ENCODE peak calls at places on chromosomes 11 and 22, in six cellular contexts. Y is AG10803; N is PC-9; Z is iPS DF 6.9; I is CD4-positive, CD25-positive, alpha-beta regulatory T cell; A is brain microvascular endothelial cell. U is an unnamed sample.

GRCh38 chr11:120129570-120129969 is 8.3 kb downstream of the TRIM29 start:
- DNase-seq in Y (no peak), N (no peak), Z (no peak), I (no peak), A (no peak), U (no peak)

GRCh38 chr11:45930031-45930794 is 7.8 kb downstream of the LARGE2 start:
- DNase-seq in Y (no peak), N (peak), Z (no peak), I (peak), A (no peak), U (no peak)

GRCh38 chr11:87398913-87399312 is 361.2 kb downstream of the TMEM135 start:
- DNase-seq in Y (peak), N (no peak), Z (no peak), I (no peak), A (no peak), U (no peak)

GRCh38 chr11:120828847-120829246 is 195.1 kb upstream of the TBCEL start:
- DNase-seq in Y (no peak), N (no peak), Z (no peak), I (no peak), A (no peak), U (no peak)

GRCh38 chr11:119671561-119672015 is 57.4 kb downstream of the NECTIN1 start:
- DNase-seq in Y (peak), N (no peak), Z (no peak), I (no peak), A (peak), U (no peak)

GRCh38 chr11:66142370-66143263 is 72.5 kb downstream of the PACS1 start:
- DNase-seq in Y (peak), N (peak), Z (no peak), I (no peak), A (peak), U (peak)

GRCh38 chr22:30989473-30989872 is 20.4 kb downstream of the TUG1 start:
- DNase-seq in Y (no peak), N (no peak), Z (no peak), I (no peak), A (no peak), U (no peak)

GRCh38 chr22:47372596-47373385 is 610.3 kb downstream of the TBC1D22A start:
- DNase-seq in Y (no peak), N (no peak), Z (no peak), I (no peak), A (no peak), U (no peak)

GRCh38 chr22:49142891-49143290 is 684.8 kb downstream of the BRD1 start:
- DNase-seq in Y (no peak), N (no peak), Z (no peak), I (no peak), A (no peak), U (no peak)

GRCh38 chr22:33909075-33909458 is 11.2 kb downstream of the LARGE1 start:
- DNase-seq in Y (peak), N (no peak), Z (no peak), I (no peak), A (peak), U (no peak)

GRCh38 chr22:40238425-40239344 is 61.0 kb downstream of the TNRC6B start:
- DNase-seq in Y (peak), N (peak), Z (no peak), I (no peak), A (peak), U (peak)

GRCh38 chr11:67409781-67410368 is 5.6 kb upstream of the CARNS1 start:
- DNase-seq in Y (no peak), N (no peak), Z (no peak), I (no peak), A (no peak), U (no peak)

GRCh38 chr11:119721129-119722120 is 7.6 kb downstream of the NECTIN1 start:
- DNase-seq in Y (peak), N (peak), Z (no peak), I (no peak), A (no peak), U (peak)

GRCh38 chr11:46889689-46890475 is 28.5 kb downstream of the LRP4 start:
- DNase-seq in Y (peak), N (peak), Z (peak), I (peak), A (peak), U (peak)

GRCh38 chr22:39839917-39840510 is 53.5 kb downstream of the ENTHD1 start:
- DNase-seq in Y (no peak), N (no peak), Z (no peak), I (peak), A (no peak), U (no peak)

GRCh38 chr11:108592591-108593213 is 866 bp downstream of the EXPH5 start:
- DNase-seq in Y (no peak), N (peak), Z (no peak), I (peak), A (no peak), U (no peak)

GRCh38 chr22:44180706-44181032 is at the start of gene PARVG:
- DNase-seq in Y (no peak), N (no peak), Z (peak), I (peak), A (no peak), U (no peak)
- H3K4me3 ChIP-seq in Y (no peak), N (no peak), Z (no peak), I (peak), A (no peak), U (no peak)

GRCh38 chr11:64810891-64811272 is 531 bp upstream of the MEN1 start:
- DNase-seq in Y (no peak), N (no peak), Z (no peak), I (peak), A (peak), U (no peak)
- H3K4me3 ChIP-seq in Y (peak), N (peak), Z (peak), I (peak), A (peak), U (peak)

DNA sequence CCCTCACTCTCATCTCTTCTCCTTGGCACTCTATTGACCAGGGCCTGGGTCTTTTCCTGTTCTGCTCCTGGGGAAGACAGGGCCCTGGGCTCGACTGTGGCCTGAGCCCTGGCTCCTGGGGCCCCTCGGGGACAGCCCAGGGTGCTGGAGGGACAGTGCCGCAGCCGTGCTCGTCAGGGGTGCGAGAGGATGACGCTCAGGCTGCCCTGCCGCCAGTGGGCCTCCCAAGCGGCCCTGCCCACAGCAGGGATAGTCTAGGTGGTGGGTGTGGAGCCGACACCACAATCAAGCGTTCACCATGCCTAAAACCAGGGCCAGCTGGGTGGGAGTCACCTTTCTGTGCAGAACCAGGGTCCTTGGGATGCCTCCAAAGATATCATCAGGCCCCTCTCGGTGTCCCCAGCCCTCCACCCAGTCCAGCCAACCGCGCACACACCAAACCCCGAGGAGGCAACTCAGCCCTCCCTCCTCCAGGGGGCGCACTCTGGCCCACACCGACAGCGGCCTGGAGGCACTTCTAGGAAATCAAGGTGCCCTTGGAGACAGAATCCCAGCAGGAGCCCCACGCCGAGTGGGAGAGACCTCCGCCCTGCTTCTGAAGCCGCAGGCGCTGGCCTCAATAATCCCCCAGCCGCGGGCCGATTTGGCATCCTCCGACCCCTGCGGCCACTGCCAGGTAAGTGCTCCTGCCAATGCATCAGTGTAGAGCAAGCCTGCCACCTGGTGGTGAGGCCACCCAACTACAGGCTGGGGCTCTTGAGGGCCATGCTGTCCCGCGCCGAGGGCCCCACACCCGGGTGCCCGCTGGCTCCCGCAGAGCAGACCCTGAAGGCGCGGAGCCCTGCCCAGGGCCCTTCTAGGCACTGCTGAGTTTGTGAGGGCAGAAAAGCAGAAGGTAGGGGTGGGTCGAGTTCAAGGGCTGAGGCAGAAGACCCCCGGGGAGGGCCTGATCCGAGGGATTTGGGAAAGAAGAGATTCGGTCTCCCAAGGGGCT is 496.4 kb downstream of the BUD13 start:
- DNase-seq in Y (peak), N (peak), Z (peak), I (peak), A (peak), U (peak)
- H3K4me3 ChIP-seq in Y (no peak), N (no peak), Z (peak), I (no peak), A (no peak), U (peak)

GRCh38 chr11:57791321-57792059 is 29.9 kb downstream of the CTNND1 start:
- DNase-seq in Y (no peak), N (no peak), Z (no peak), I (no peak), A (no peak), U (no peak)

GRCh38 chr11:57792870-57793269 is 31.3 kb downstream of the CTNND1 start:
- DNase-seq in Y (no peak), N (no peak), Z (no peak), I (peak), A (no peak), U (peak)

GRCh38 chr11:57798905-57799559 is 37.4 kb downstream of the CTNND1 start:
- DNase-seq in Y (peak), N (peak), Z (no peak), I (no peak), A (no peak), U (no peak)

GRCh38 chr11:57792060-57792541 is 30.5 kb downstream of the CTNND1 start:
- DNase-seq in Y (peak), N (no peak), Z (no peak), I (peak), A (peak), U (no peak)

GRCh38 chr11:57793711-57794110 is 32.1 kb downstream of the CTNND1 start:
- DNase-seq in Y (no peak), N (no peak), Z (no peak), I (peak), A (no peak), U (no peak)
- H3K4me3 ChIP-seq in Y (no peak), N (no peak), Z (no peak), I (peak), A (no peak), U (no peak)

GRCh38 chr11:34425360-34425759 is 13.4 kb upstream of the CAT start:
- DNase-seq in Y (no peak), N (no peak), Z (no peak), I (no peak), A (no peak), U (no peak)

GRCh38 chr11:34425863-34426262 is 12.9 kb upstream of the CAT start:
- DNase-seq in Y (peak), N (no peak), Z (no peak), I (no peak), A (no peak), U (no peak)

GRCh38 chr11:34426766-34427170 is 12.0 kb upstream of the CAT start:
- DNase-seq in Y (peak), N (no peak), Z (no peak), I (no peak), A (no peak), U (no peak)

GRCh38 chr11:34423300-34423699 is 15.4 kb upstream of the CAT start:
- DNase-seq in Y (no peak), N (peak), Z (no peak), I (no peak), A (no peak), U (no peak)

GRCh38 chr11:34427171-34427805 is 11.4 kb upstream of the CAT start:
- DNase-seq in Y (peak), N (peak), Z (no peak), I (no peak), A (peak), U (peak)
- H3K4me3 ChIP-seq in Y (no peak), N (peak), Z (no peak), I (no peak), A (no peak), U (no peak)

DNA sequence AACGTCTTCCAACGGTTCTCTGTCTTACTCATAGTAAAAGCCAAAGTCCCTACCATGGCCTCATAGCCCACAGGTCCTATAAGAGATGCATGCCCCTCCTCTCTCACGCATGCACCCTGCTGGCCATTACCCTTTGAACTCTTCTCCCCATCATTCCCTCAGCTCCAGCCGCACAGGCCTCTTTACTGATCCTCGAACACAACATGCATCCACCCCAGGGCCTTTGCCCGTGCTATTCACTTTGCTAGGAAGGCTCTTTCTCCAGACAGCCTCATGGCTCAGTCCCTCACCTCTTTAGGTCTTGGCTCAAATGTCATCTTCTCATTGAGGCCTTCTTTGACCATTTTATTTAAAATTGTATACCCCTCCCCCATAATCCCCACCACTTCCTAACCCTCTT is 7.5 kb downstream of the AP1B1 start:
- DNase-seq in Y (no peak), N (no peak), Z (no peak), I (no peak), A (no peak), U (no peak)
- H3K4me3 ChIP-seq in Y (no peak), N (no peak), Z (no peak), I (no peak), A (no peak), U (no peak)

U was measured in A549.